ENCODE peak calls at places on chromosome 9, in eight cellular contexts. L is IMR-90, G is D721Med, U is dorsolateral prefrontal cortex, S is ascending aorta, E is endothelial cell, Z is SK-N-SH, A is GM13976. H is an unnamed sample.

GRCh38 chr9:125296843-125297372 is 35.3 kb downstream of the GAPVD1 start:
- DNase-seq in A (no peak), Z (no peak), U (no peak), G (no peak), E (no peak), S (no peak), L (no peak), H (no peak)

GRCh38 chr9:12861035-12861434 is 86.2 kb downstream of the LURAP1L start:
- DNase-seq in S (no peak), A (no peak), E (no peak), G (no peak), U (no peak), Z (no peak), L (no peak), H (no peak)

GRCh38 chr9:135955981-135956797 is 5.0 kb downstream of the UBAC1 start:
- DNase-seq in E (no peak), L (no peak), U (no peak), G (no peak), A (no peak), Z (no peak), S (no peak), H (no peak)

GRCh38 chr9:132997591-132997990 is 19.1 kb downstream of the GFI1B start:
- DNase-seq in L (peak; percentile 65), A (no peak), G (no peak), U (no peak), Z (peak; percentile 10), S (no peak), E (no peak), H (peak; percentile 53)

GRCh38 chr9:123395276-123396006 is 39.4 kb downstream of the CRB2 start:
- DNase-seq in S (no peak), E (no peak), L (no peak), Z (peak; percentile 74), G (no peak), A (no peak), U (no peak), H (no peak)

GRCh38 chr9:69760278-69760610 is 433 bp upstream of the PTAR1 start:
- DNase-seq in U (no peak), G (no peak), L (no peak), E (no peak), S (no peak), Z (no peak), A (no peak), H (no peak)

GRCh38 chr9:116149844-116150243 is 3.7 kb upstream of the PAPPA start:
- DNase-seq in A (peak; percentile 32), E (peak; percentile 60), G (no peak), Z (peak; percentile 53), U (no peak), L (no peak), S (no peak), H (peak; percentile 40)

GRCh38 chr9:130945173-130945572 is 6.1 kb upstream of the FIBCD1 start:
- DNase-seq in E (no peak), G (no peak), L (no peak), U (no peak), Z (no peak), S (no peak), A (no peak), H (no peak)

GRCh38 chr9:27408523-27408922 is 111.6 kb upstream of the EQTN start:
- DNase-seq in E (no peak), A (no peak), L (no peak), Z (no peak), G (no peak), U (no peak), S (no peak), H (no peak)

GRCh38 chr9:98010450-98010849 is 27.3 kb downstream of the ANP32B start:
- DNase-seq in U (no peak), A (peak; percentile 40), G (no peak), L (peak; percentile 64), Z (peak; percentile 21), E (peak; percentile 14), S (no peak), H (peak; percentile 67)

GRCh38 chr9:116940614-116941215 is 253.6 kb downstream of the TRIM32 start:
- DNase-seq in Z (no peak), U (no peak), A (no peak), L (peak; percentile 44), G (no peak), E (no peak), S (no peak), H (no peak)

GRCh38 chr9:5838884-5839571 is 6.1 kb upstream of the ERMP1 start:
- DNase-seq in A (no peak), Z (no peak), G (no peak), U (no peak), L (peak; percentile 64), S (no peak), E (no peak), H (peak; percentile 58)

GRCh38 chr9:125538092-125538473 is 168.9 kb downstream of the MAPKAP1 start:
- DNase-seq in A (no peak), G (no peak), Z (no peak), E (no peak), S (no peak), L (peak; percentile 95), U (no peak), H (peak; percentile 94)

GRCh38 chr9:124522121-124523098 is 15.2 kb upstream of the NR5A1 start:
- DNase-seq in E (no peak), S (no peak), G (no peak), A (no peak), L (peak; percentile 31), U (no peak), Z (no peak), H (no peak)

DNA sequence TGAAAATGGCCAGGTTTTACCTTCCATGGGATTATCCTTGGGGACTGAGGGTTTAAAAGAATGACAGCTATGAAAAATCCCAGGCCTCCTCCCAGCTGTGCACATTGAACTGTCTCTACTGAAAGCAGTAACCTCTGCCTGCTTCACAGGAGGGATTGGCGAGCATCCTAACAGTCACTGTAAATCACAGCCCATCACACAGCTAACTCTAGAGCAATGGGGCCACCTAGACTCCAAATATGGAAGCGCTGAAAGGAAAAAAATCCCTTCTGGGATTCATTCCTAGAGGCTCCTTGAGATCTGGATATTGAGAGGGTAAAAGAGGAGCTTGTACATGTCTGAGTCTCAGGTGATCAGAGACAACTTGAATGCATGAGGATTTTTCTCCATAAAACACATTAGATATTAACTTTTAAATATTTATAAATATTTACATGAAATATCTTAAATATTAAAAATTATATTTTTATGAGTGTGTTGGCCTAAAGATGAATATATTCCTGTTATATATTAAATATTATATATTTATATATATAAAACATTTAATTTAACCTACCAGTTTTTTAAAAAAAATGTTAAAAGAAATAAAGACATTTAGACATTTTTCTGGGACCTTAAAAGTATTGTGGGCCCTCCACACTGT is 133.8 kb upstream of the SLC24A2 start:
- DNase-seq in G (peak; percentile 32), S (no peak), Z (peak; percentile 72), U (peak; percentile 66), L (peak; percentile 46), A (no peak), E (peak; percentile 58), H (peak; percentile 71)
- TF ChIP-seq CTCF in G (peak; percentile 75), S (no peak), Z (peak; percentile 53), U (peak; percentile 89), L (peak; percentile 58), A (peak; percentile 13), E (no peak), H (peak; percentile 69)

DNA sequence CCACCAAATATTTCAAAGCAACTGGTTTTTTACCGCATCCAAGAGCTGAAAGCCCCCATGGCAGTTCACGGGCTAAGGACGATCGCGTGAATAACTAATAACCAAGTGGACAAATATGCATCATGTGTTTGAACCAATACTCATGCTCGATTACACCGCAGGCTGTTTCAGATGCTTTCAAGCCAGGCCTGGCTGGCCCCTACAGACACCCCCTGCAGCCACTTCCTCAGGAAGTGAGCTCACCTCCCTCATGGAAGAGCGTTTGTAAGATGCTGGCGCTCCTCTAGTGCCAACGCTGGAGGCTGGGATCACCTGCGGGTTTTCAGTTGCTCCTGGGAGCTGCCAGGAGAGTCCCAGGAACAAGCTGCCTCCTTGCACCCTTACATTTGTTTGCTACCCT is 53.9 kb upstream of the PTCH1 start:
- DNase-seq in U (no peak), E (peak; percentile 25), S (no peak), L (no peak), Z (no peak), G (no peak), A (no peak), H (no peak)
- TF ChIP-seq CTCF in U (no peak), E (no peak), S (no peak), L (no peak), Z (no peak), G (no peak), A (no peak), H (no peak)

DNA sequence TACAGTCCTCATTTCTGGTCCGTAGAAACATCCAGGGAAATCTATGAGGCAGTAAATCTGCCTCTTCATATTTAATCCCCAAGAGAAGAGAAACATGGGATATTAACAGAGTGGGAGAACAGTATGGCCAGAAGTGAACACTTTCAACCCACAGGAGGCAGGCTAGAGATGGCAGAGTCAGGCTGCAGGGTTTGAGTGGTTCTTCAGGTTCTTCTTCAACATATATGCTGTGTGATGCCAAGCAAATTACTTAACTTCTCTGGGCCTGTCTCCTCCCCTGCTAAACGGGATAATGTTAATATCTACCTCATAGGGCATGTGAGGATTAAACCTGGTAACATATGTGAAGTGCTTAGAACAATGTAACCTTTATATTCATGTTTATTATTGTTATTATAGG is 321.8 kb downstream of the PSAT1 start:
- DNase-seq in E (no peak), A (no peak), S (no peak), L (no peak), G (no peak), Z (no peak), U (no peak), H (no peak)
- TF ChIP-seq CTCF in E (no peak), A (no peak), S (no peak), L (no peak), G (no peak), Z (no peak), U (no peak), H (no peak)

GRCh38 chr9:129875687-129876395 is 40.6 kb downstream of the USP20 start:
- DNase-seq in S (no peak), U (no peak), Z (no peak), A (no peak), L (peak; percentile 22), E (no peak), G (peak; percentile 51), H (no peak)

GRCh38 chr9:129876815-129877214 is 41.6 kb downstream of the USP20 start:
- DNase-seq in U (no peak), S (no peak), G (no peak), E (no peak), A (no peak), Z (no peak), L (no peak), H (no peak)

GRCh38 chr9:129873563-129873962 is 38.3 kb downstream of the USP20 start:
- DNase-seq in Z (no peak), G (no peak), E (no peak), L (no peak), A (no peak), U (no peak), S (no peak), H (no peak)

GRCh38 chr9:129874261-129875101 is 39.2 kb downstream of the USP20 start:
- DNase-seq in Z (no peak), E (no peak), A (no peak), G (no peak), U (no peak), L (no peak), S (no peak), H (no peak)

DNA sequence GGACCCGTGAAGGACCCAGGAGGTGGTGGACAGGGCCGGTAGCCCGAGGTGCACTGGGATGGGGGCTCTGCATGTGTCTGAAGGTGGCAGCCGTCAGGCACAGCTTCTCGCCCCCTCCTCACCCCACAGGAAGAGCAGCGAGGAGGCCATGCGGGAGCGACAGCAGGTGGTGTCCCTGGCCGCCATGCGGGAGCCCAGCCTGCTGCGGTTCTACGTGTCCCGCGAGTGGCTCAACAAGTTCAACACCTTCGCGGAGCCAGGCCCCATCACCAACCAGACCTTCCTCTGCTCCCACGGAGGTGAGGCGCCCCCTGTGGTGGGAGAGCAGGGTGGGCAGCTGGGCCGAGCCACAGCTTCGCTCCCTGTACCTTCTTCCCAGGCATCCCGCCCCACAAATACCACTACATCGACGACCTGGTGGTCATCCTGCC is 39.9 kb downstream of the USP20 start:
- DNase-seq in G (no peak), U (no peak), E (peak; percentile 48), L (no peak), S (no peak), A (no peak), Z (peak; percentile 53), H (no peak)
- TF ChIP-seq CTCF in G (no peak), U (no peak), E (peak; percentile 35), L (peak; percentile 7), S (no peak), A (no peak), Z (peak; percentile 29), H (no peak)